ENCODE peak calls at places on chromosomes 4 and X, in six cellular contexts. One of them, this sample, is unnamed.

GRCh38 chr4:165805406-165805805 is 67.6 kb upstream of the TLL1 start:
- DNase-seq in activated CD8-positive, alpha-beta memory T cell treated with anti-CD3 and anti-CD28 coated beads for 48 hours: no peak
- DNase-seq in HT1080: no peak
- DNase-seq in MCF 10A: no peak
- DNase-seq in COR-L47: no peak
- DNase-seq in mammary epithelial cell: no peak
- DNase-seq in this sample: no peak

GRCh38 chr4:134470544-134470943 is 269.0 kb upstream of the PABPC4L start:
- DNase-seq in activated CD8-positive, alpha-beta memory T cell treated with anti-CD3 and anti-CD28 coated beads for 48 hours: no peak
- DNase-seq in HT1080: peak
- DNase-seq in MCF 10A: peak
- DNase-seq in COR-L47: no peak
- DNase-seq in mammary epithelial cell: no peak
- DNase-seq in this sample: peak

GRCh38 chr4:65623509-65623908 is 46.8 kb downstream of the EPHA5 start:
- DNase-seq in activated CD8-positive, alpha-beta memory T cell treated with anti-CD3 and anti-CD28 coated beads for 48 hours: no peak
- DNase-seq in HT1080: peak
- DNase-seq in MCF 10A: peak
- DNase-seq in COR-L47: no peak
- DNase-seq in mammary epithelial cell: peak
- DNase-seq in this sample: no peak

GRCh38 chr4:69104719-69105275 is 8.5 kb downstream of the UGT2B7 start:
- DNase-seq in activated CD8-positive, alpha-beta memory T cell treated with anti-CD3 and anti-CD28 coated beads for 48 hours: no peak
- DNase-seq in HT1080: no peak
- DNase-seq in MCF 10A: no peak
- DNase-seq in COR-L47: no peak
- DNase-seq in mammary epithelial cell: no peak
- DNase-seq in this sample: no peak

GRCh38 chrX:134626434-134626833 is 31.8 kb downstream of the PLAC1 start:
- DNase-seq in activated CD8-positive, alpha-beta memory T cell treated with anti-CD3 and anti-CD28 coated beads for 48 hours: no peak
- DNase-seq in HT1080: no peak
- DNase-seq in MCF 10A: peak
- DNase-seq in COR-L47: no peak
- DNase-seq in mammary epithelial cell: peak
- DNase-seq in this sample: no peak

GRCh38 chr4:23232987-23233386 is 540.2 kb downstream of the GBA3 start:
- DNase-seq in activated CD8-positive, alpha-beta memory T cell treated with anti-CD3 and anti-CD28 coated beads for 48 hours: no peak
- DNase-seq in HT1080: peak
- DNase-seq in MCF 10A: peak
- DNase-seq in COR-L47: no peak
- DNase-seq in mammary epithelial cell: peak
- DNase-seq in this sample: no peak

GRCh38 chr4:181956502-181956901 is 286.7 kb upstream of the TENM3 start:
- DNase-seq in activated CD8-positive, alpha-beta memory T cell treated with anti-CD3 and anti-CD28 coated beads for 48 hours: no peak
- DNase-seq in HT1080: no peak
- DNase-seq in MCF 10A: no peak
- DNase-seq in COR-L47: no peak
- DNase-seq in mammary epithelial cell: no peak
- DNase-seq in this sample: no peak

GRCh38 chrX:154472685-154473632 is 6.1 kb downstream of the LAGE3 start:
- DNase-seq in activated CD8-positive, alpha-beta memory T cell treated with anti-CD3 and anti-CD28 coated beads for 48 hours: no peak
- DNase-seq in HT1080: no peak
- DNase-seq in MCF 10A: no peak
- DNase-seq in COR-L47: no peak
- DNase-seq in mammary epithelial cell: no peak
- DNase-seq in this sample: no peak

GRCh38 chr4:107299646-107300045 is 263.5 kb upstream of the DKK2 start:
- DNase-seq in activated CD8-positive, alpha-beta memory T cell treated with anti-CD3 and anti-CD28 coated beads for 48 hours: no peak
- DNase-seq in HT1080: peak
- DNase-seq in MCF 10A: no peak
- DNase-seq in COR-L47: no peak
- DNase-seq in mammary epithelial cell: peak
- DNase-seq in this sample: no peak

This sample was measured in NCI-H748 treated with DMSO at 0.1 percent for 48 hours.